ENCODE peak calls at places on chromosomes 5 and 9, in six cellular contexts. S is Panc1, F is fibroblast of pulmonary artery, H is cardiac muscle cell, K is lung, B is AG09309. R is an unnamed sample.
A peak's percentile ranks its signal among the peaks of the same experiment; 100 is the strongest.

GRCh38 chr5:38714240-38714639 is 131.6 kb upstream of the OSMR start:
- DNase-seq in S (no peak), F (no peak), H (no peak), K (no peak), B (no peak), R (no peak)

GRCh38 chr9:70954126-70954525 is 167.3 kb downstream of the TRPM3 start:
- DNase-seq in S (no peak), F (peak; percentile 91), H (peak; percentile 92), K (no peak), B (peak; percentile 82), R (peak; percentile 68)

GRCh38 chr5:142087920-142088679 is 20.5 kb upstream of the NDFIP1 start:
- DNase-seq in S (no peak), F (no peak), H (no peak), K (no peak), B (no peak), R (no peak)

GRCh38 chr5:57468481-57469165 is 14.0 kb downstream of the ACTBL2 start:
- DNase-seq in S (no peak), F (peak; percentile 90), H (peak; percentile 86), K (no peak), B (peak; percentile 55), R (peak; percentile 87)

GRCh38 chr5:151740336-151740942 is 18.0 kb downstream of the ATOX1 start:
- DNase-seq in S (peak; percentile 54), F (peak; percentile 96), H (peak; percentile 97), K (peak; percentile 51), B (peak; percentile 90), R (peak; percentile 96)

GRCh38 chr5:110873773-110874437 is 135.1 kb downstream of the SLC25A46 start:
- DNase-seq in S (no peak), F (no peak), H (no peak), K (no peak), B (no peak), R (no peak)

GRCh38 chr9:70080481-70081119 is 37.0 kb downstream of the MAMDC2 start:
- DNase-seq in S (no peak), F (peak; percentile 79), H (peak; percentile 75), K (no peak), B (peak; percentile 24), R (peak; percentile 95)

GRCh38 chr9:68999393-69000105 is 14.4 kb downstream of the PRKACG start:
- DNase-seq in S (peak; percentile 58), F (peak; percentile 77), H (peak; percentile 82), K (peak; percentile 59), B (peak; percentile 31), R (peak; percentile 67)

GRCh38 chr9:97625620-97626019 is 7.5 kb downstream of the TSTD2 start:
- DNase-seq in S (no peak), F (no peak), H (no peak), K (no peak), B (no peak), R (no peak)

GRCh38 chr5:151631941-151632340 is 40.8 kb upstream of the FAT2 start:
- DNase-seq in S (no peak), F (no peak), H (no peak), K (no peak), B (no peak), R (no peak)

GRCh38 chr5:175718401-175719108 is 60.7 kb downstream of the HRH2 start:
- DNase-seq in S (no peak), F (peak; percentile 20), H (peak; percentile 43), K (no peak), B (no peak), R (no peak)

GRCh38 chr5:10467281-10468198 is 25.9 kb downstream of the ROPN1L start:
- DNase-seq in S (no peak), F (peak; percentile 56), H (peak; percentile 64), K (no peak), B (no peak), R (peak; percentile 66)

GRCh38 chr9:19411316-19411715 is 2.5 kb downstream of the ACER2 start:
- DNase-seq in S (no peak), F (peak; percentile 56), H (peak; percentile 71), K (no peak), B (no peak), R (peak; percentile 87)

GRCh38 chr5:123091258-123091987 is 2.4 kb downstream of the PRDM6 start:
- DNase-seq in S (no peak), F (no peak), H (no peak), K (no peak), B (no peak), R (no peak)

GRCh38 chr5:2378976-2379375 is 372.5 kb downstream of the IRX2 start:
- DNase-seq in S (no peak), F (no peak), H (no peak), K (no peak), B (no peak), R (no peak)

GRCh38 chr5:57386958-57387357 is 95.7 kb downstream of the ACTBL2 start:
- DNase-seq in S (no peak), F (peak; percentile 66), H (peak; percentile 58), K (no peak), B (no peak), R (peak; percentile 70)

GRCh38 chr5:72237879-72238278 is 82.2 kb downstream of the MRPS27 start:
- DNase-seq in S (no peak), F (no peak), H (no peak), K (no peak), B (no peak), R (no peak)

GRCh38 chr5:32586251-32586642 is 890 bp downstream of the SUB1 start:
- DNase-seq in S (no peak), F (no peak), H (no peak), K (no peak), B (no peak), R (no peak)

GRCh38 chr9:117715411-117715989 is 11.3 kb downstream of the TLR4 start:
- DNase-seq in S (no peak), F (peak; percentile 69), H (peak; percentile 71), K (no peak), B (no peak), R (peak; percentile 8)

GRCh38 chr5:115657883-115658233 is 32.0 kb upstream of the TMED7 start:
- DNase-seq in S (peak; percentile 28), F (peak; percentile 61), H (peak; percentile 74), K (no peak), B (peak; percentile 28), R (peak; percentile 91)

GRCh38 chr5:142325677-142326479 is 1.1 kb upstream of the SPRY4 start:
- DNase-seq in S (no peak), F (peak; percentile 82), H (peak; percentile 88), K (peak; percentile 64), B (no peak), R (peak; percentile 83)

GRCh38 chr9:137162505-137163100 is 7.2 kb downstream of the LRRC26 start:
- DNase-seq in S (no peak), F (no peak), H (no peak), K (no peak), B (no peak), R (no peak)

GRCh38 chr5:77369566-77369965 is 122.5 kb downstream of the WDR41 start:
- DNase-seq in S (no peak), F (no peak), H (no peak), K (no peak), B (no peak), R (no peak)

GRCh38 chr9:113222482-113222841 is 1.1 kb downstream of the SLC31A1 start:
- DNase-seq in S (no peak), F (peak; percentile 39), H (peak; percentile 51), K (no peak), B (peak; percentile 23), R (peak; percentile 40)

GRCh38 chr9:106934831-106935230 is 71.9 kb downstream of the ZNF462 start:
- DNase-seq in S (no peak), F (no peak), H (no peak), K (no peak), B (no peak), R (no peak)

GRCh38 chr5:58087131-58087530 is 372.8 kb downstream of the PLK2 start:
- DNase-seq in S (no peak), F (no peak), H (no peak), K (no peak), B (no peak), R (no peak)

GRCh38 chr5:181221105-181221791 is 1.8 kb upstream of the TRIM41 start:
- DNase-seq in S (no peak), F (no peak), H (no peak), K (no peak), B (no peak), R (no peak)
- H3K4me3 ChIP-seq in S (peak overlapping the region; percentile 77), F (peak overlapping the region; percentile 89), H (peak overlapping the region; percentile 80), K (no peak overlapping the region), B (no peak overlapping the region), R (peak overlapping the region; percentile 36)

DNA sequence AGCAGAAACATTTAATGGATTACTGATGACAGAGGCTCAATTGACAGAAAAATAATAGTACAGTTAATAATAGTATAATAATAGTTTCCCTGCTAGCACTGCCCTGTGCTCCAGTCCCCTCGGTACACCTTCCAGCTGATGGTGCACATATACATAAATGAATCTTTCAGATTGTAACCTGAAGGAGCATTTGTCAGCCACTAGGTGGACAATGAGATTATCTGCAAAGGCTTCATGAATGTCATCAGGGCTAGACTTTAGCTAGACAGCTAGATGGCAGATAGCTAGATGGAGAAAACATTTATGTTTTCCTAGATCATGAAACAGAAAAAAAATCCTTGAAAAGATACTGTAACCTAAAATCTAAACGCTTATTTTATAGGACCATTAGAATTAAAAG is 304.4 kb upstream of the SMC2 start:
- DNase-seq in S (no peak), F (peak; percentile 21), H (peak; percentile 7), K (no peak), B (no peak), R (peak; percentile 44)
- TF ChIP-seq CTCF in S (peak; percentile 13), F (peak; percentile 36), H (peak; percentile 22), K (no peak), B (no peak), R (peak; percentile 56)

DNA sequence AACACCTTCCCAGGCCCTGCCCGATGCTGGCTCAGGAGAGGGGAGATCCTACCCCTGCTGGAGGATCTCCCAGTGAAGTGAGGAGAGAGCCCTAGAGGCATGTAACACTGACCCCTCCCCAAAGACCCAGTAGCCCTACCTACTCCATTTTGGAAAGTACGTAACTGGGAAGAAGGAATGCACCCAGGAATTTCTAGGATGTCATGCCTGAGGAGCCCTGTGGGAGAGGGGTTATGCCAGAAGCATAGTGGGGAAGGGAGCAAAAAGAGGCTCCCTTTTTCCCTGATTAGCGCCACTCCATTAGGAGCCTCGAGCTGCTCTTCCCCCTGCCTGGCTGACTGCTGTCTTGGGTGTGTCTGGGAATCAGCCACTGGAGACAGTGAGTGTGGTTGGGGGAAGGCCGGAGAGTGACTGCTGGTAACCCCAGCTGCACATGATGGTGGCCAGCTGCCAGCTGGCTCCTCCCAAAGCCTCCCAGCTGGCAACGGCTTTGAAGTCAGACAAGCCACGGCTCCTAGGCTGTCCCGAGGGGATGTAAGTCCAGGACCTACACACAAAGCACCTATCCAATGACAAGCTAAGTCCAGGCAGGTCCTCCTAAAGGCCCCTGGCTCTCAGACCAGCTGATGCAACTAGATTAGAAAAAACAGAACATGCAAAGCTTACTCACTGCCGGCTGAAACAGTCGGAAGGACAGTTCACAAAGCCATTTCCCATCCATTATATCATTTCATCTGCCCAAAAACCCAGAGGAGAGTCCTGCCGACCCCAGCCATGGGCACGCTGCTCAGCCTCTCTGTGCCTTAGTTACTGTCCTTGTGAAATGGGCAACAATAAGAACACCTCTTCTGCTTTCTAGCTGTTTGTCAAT is 136.5 kb upstream of the ABCA1 start:
- DNase-seq in S (peak; percentile 77), F (peak; percentile 98), H (peak; percentile 96), K (peak; percentile 80), B (peak; percentile 91), R (peak; percentile 96)
- H3K4me3 ChIP-seq in S (no peak overlapping the region), F (no peak overlapping the region), H (no peak overlapping the region), K (no peak overlapping the region), B (no peak overlapping the region), R (no peak overlapping the region)

DNA sequence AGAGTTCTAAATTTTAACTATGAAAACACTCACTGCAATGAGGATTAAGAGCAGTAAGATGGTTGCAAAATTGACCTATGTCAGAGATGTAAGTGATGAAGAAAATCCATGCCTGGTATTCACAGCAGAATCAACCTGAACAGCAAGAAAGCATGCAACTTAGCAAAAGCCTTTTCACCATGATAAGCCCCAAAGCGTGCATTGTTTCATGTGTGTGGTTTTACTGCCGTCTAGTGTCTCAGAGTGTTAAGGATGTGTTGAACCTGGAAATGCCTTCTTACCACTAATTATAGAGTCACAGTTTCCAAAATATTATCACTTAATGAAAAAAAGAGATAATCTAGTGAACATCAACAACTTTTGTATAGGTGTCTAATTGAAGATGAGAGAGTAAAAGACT is 415.2 kb upstream of the TRPC7 start:
- DNase-seq in S (no peak), F (no peak), H (peak; percentile 9), K (no peak), B (no peak), R (no peak)
- TF ChIP-seq CTCF in S (peak; percentile 21), F (no peak), H (peak; percentile 12), K (no peak), B (no peak), R (no peak)